ENCODE peak calls at places on chromosomes 5 and 9, in seven cellular contexts. B is NCI-H748 treated with DMSO at 0.1 percent for 48 hours, X is T47D, O is adrenal gland, M is neural crest cell, Z is Kasumi-1, D is anterior cingulate cortex. N is an unnamed sample.

GRCh38 chr5:132489871-132490483 is 596 bp downstream of the IRF1 start:
- DNase-seq in B (no peak), X (peak), O (peak), M (no peak), Z (peak), D (no peak), N (no peak)

GRCh38 chr5:125045647-125046046 is 299.2 kb upstream of the ZNF608 start:
- DNase-seq in B (no peak), X (no peak), O (no peak), M (no peak), Z (no peak), D (no peak), N (no peak)

GRCh38 chr9:137943655-137944054 is 66.1 kb downstream of the CACNA1B start:
- DNase-seq in B (no peak), X (no peak), O (no peak), M (no peak), Z (no peak), D (no peak), N (no peak)

GRCh38 chr9:126684965-126685465 is 71.3 kb downstream of the LMX1B start:
- DNase-seq in B (no peak), X (no peak), O (no peak), M (no peak), Z (no peak), D (no peak), N (no peak)

GRCh38 chr5:95543017-95543705 is 11.6 kb downstream of the SKIC3 start:
- DNase-seq in B (no peak), X (no peak), O (no peak), M (no peak), Z (no peak), D (no peak), N (no peak)

GRCh38 chr5:115770466-115770865 is 46.0 kb downstream of the CDO1 start:
- DNase-seq in B (no peak), X (no peak), O (no peak), M (no peak), Z (no peak), D (no peak), N (no peak)

GRCh38 chr9:134235366-134235765 is 71.0 kb upstream of the RNU6ATAC start:
- DNase-seq in B (no peak), X (no peak), O (no peak), M (no peak), Z (no peak), D (no peak), N (no peak)

GRCh38 chr9:72394061-72394460 is 29.1 kb upstream of the ZFAND5 start:
- DNase-seq in B (no peak), X (no peak), O (no peak), M (no peak), Z (peak), D (no peak), N (no peak)

GRCh38 chr5:83628360-83628759 is 92.3 kb downstream of the HAPLN1 start:
- DNase-seq in B (no peak), X (no peak), O (no peak), M (no peak), Z (no peak), D (no peak), N (no peak)

GRCh38 chr9:137229903-137230719 is 590 bp upstream of the SLC34A3 start:
- DNase-seq in B (no peak), X (no peak), O (no peak), M (no peak), Z (no peak), D (no peak), N (no peak)

GRCh38 chr9:94760646-94761045 is 34.1 kb downstream of the AOPEP start:
- DNase-seq in B (no peak), X (no peak), O (no peak), M (no peak), Z (no peak), D (no peak), N (no peak)

GRCh38 chr9:113524460-113524859 is 60.9 kb downstream of the RGS3 start:
- DNase-seq in B (no peak), X (no peak), O (no peak), M (no peak), Z (no peak), D (no peak), N (no peak)

GRCh38 chr5:73433272-73433981 is 15.2 kb downstream of the FOXD1 start:
- DNase-seq in B (no peak), X (no peak), O (no peak), M (no peak), Z (no peak), D (no peak), N (no peak)

GRCh38 chr9:6941527-6941926 is 183.8 kb downstream of the KDM4C start:
- DNase-seq in B (no peak), X (no peak), O (no peak), M (no peak), Z (no peak), D (no peak), N (no peak)

GRCh38 chr5:59124983-59125960 is 542.4 kb downstream of the RAB3C start:
- DNase-seq in B (no peak), X (no peak), O (no peak), M (no peak), Z (no peak), D (no peak), N (no peak)

GRCh38 chr5:122415481-122416120 is 103.6 kb downstream of the SNCAIP start:
- DNase-seq in B (peak), X (peak), O (peak), M (peak), Z (peak), D (no peak), N (peak)

GRCh38 chr5:167602077-167602476 is 689.4 kb upstream of the WWC1 start:
- DNase-seq in B (no peak), X (no peak), O (no peak), M (no peak), Z (no peak), D (no peak), N (no peak)

GRCh38 chr9:129511320-129511900 is 109.5 kb downstream of the C9orf50 start:
- DNase-seq in B (no peak), X (no peak), O (no peak), M (no peak), Z (no peak), D (no peak), N (no peak)

GRCh38 chr5:88732181-88732633 is 150.8 kb downstream of the MEF2C start:
- DNase-seq in B (no peak), X (no peak), O (peak), M (no peak), Z (peak), D (peak), N (no peak)

GRCh38 chr9:136138566-136138965 is 19.9 kb upstream of the TMEM250 start:
- DNase-seq in B (peak), X (peak), O (no peak), M (no peak), Z (peak), D (no peak), N (peak)

GRCh38 chr5:164355267-164355830 is 849.9 kb downstream of the MAT2B start:
- DNase-seq in B (no peak), X (no peak), O (no peak), M (no peak), Z (no peak), D (no peak), N (no peak)

GRCh38 chr5:56838409-56839039 is 23.2 kb downstream of the MAP3K1 start:
- DNase-seq in B (peak), X (peak), O (no peak), M (no peak), Z (peak), D (no peak), N (no peak)

GRCh38 chr5:106959447-106959846 is 711.3 kb downstream of the EFNA5 start:
- DNase-seq in B (no peak), X (no peak), O (no peak), M (no peak), Z (no peak), D (no peak), N (no peak)

GRCh38 chr5:176394881-176395675 is 6.5 kb downstream of the HIGD2A start:
- DNase-seq in B (no peak), X (no peak), O (peak), M (no peak), Z (no peak), D (no peak), N (no peak)

GRCh38 chr5:96433066-96433447 is at the start of gene PCSK1:
- DNase-seq in B (peak), X (no peak), O (no peak), M (peak), Z (no peak), D (no peak), N (peak)

GRCh38 chr9:93262537-93263310 is 78.8 kb downstream of the WNK2 start:
- DNase-seq in B (no peak), X (peak), O (no peak), M (no peak), Z (no peak), D (no peak), N (peak)